ENCODE peak calls at places on chromosome 1, in five cellular contexts. W, P, M, V and K are unnamed samples. For H3K4me1, the result is how much of the 10 kb centered on the place peaks cover.

GRCh38 chr1:201139306-201139705 is 12.3 kb upstream of the ASCL5 start:
- DNase-seq in W (peak), P (no peak), M (no peak), V (no peak), K (peak)

GRCh38 chr1:201883266-201883665 is 5.4 kb upstream of the SHISA4 start:
- DNase-seq in W (no peak), P (no peak), M (no peak), V (no peak), K (no peak)

GRCh38 chr1:53377438-53377841 is 49.6 kb upstream of the LRP8 start:
- DNase-seq in W (peak), P (no peak), M (no peak), V (no peak), K (peak)

GRCh38 chr1:18400347-18401102 is 80.2 kb upstream of the KLHDC7A start:
- DNase-seq in W (no peak), P (no peak), M (no peak), V (no peak), K (no peak)

GRCh38 chr1:32068891-32069590 is 3.7 kb upstream of the TMEM39B start:
- DNase-seq in W (no peak), P (peak), M (no peak), V (no peak), K (no peak)

GRCh38 chr1:86774305-86775304 is 70.2 kb downstream of the SH3GLB1 start:
- DNase-seq in W (peak), P (peak), M (peak), V (peak), K (peak)

GRCh38 chr1:217079579-217079978 is 356.4 kb upstream of the ESRRG start:
- DNase-seq in W (no peak), P (no peak), M (no peak), V (no peak), K (no peak)

GRCh38 chr1:157968503-157968902 is 24.9 kb upstream of the KIRREL1 start:
- DNase-seq in W (no peak), P (peak), M (no peak), V (peak), K (no peak)

GRCh38 chr1:172429324-172430127 is 9.0 kb downstream of the C1orf105 start:
- DNase-seq in W (no peak), P (peak), M (peak), V (peak), K (peak)

GRCh38 chr1:9842073-9842711 is 18.4 kb upstream of the CLSTN1 start:
- DNase-seq in W (no peak), P (no peak), M (no peak), V (peak), K (no peak)

GRCh38 chr1:3717715-3718601 is 34.3 kb upstream of the CCDC27 start:
- DNase-seq in W (no peak), P (peak), M (no peak), V (peak), K (no peak)

GRCh38 chr1:232978091-232978634 is 27.8 kb downstream of the NTPCR start:
- DNase-seq in W (no peak), P (no peak), M (no peak), V (peak), K (no peak)

GRCh38 chr1:233518344-233518743 is 95.6 kb upstream of the KCNK1 start:
- DNase-seq in W (no peak), P (peak), M (peak), V (peak), K (no peak)

GRCh38 chr1:117608213-117608612 is 2.4 kb downstream of the TENT5C start:
- DNase-seq in W (no peak), P (no peak), M (no peak), V (no peak), K (no peak)

GRCh38 chr1:5597991-5598823 is 394.0 kb downstream of the NPHP4 start:
- DNase-seq in W (no peak), P (no peak), M (no peak), V (no peak), K (no peak)

GRCh38 chr1:118871510-118872240 is 116.5 kb downstream of the TBX15 start:
- DNase-seq in W (no peak), P (no peak), M (no peak), V (no peak), K (no peak)

GRCh38 chr1:65505547-65506325 is 85.3 kb downstream of the LEPR start:
- DNase-seq in W (no peak), P (no peak), M (no peak), V (no peak), K (no peak)

GRCh38 chr1:23593042-23593521 is 33.8 kb upstream of the ID3 start:
- DNase-seq in W (no peak), P (no peak), M (no peak), V (no peak), K (no peak)

GRCh38 chr1:23593556-23594148 is 34.4 kb upstream of the ID3 start:
- DNase-seq in W (no peak), P (peak), M (no peak), V (no peak), K (no peak)

GRCh38 chr1:23594927-23595353 is 35.6 kb upstream of the ID3 start:
- DNase-seq in W (no peak), P (no peak), M (no peak), V (no peak), K (no peak)

GRCh38 chr1:23592209-23592905 is 33.1 kb upstream of the ID3 start:
- DNase-seq in W (no peak), P (peak), M (no peak), V (no peak), K (no peak)

GRCh38 chr1:23594149-23594917 is 35.0 kb upstream of the ID3 start:
- DNase-seq in W (no peak), P (no peak), M (no peak), V (no peak), K (no peak)
- H3K4me1 ChIP-seq in W (under half), P (under half), M (under half), V (under half), K (under half)

DNA sequence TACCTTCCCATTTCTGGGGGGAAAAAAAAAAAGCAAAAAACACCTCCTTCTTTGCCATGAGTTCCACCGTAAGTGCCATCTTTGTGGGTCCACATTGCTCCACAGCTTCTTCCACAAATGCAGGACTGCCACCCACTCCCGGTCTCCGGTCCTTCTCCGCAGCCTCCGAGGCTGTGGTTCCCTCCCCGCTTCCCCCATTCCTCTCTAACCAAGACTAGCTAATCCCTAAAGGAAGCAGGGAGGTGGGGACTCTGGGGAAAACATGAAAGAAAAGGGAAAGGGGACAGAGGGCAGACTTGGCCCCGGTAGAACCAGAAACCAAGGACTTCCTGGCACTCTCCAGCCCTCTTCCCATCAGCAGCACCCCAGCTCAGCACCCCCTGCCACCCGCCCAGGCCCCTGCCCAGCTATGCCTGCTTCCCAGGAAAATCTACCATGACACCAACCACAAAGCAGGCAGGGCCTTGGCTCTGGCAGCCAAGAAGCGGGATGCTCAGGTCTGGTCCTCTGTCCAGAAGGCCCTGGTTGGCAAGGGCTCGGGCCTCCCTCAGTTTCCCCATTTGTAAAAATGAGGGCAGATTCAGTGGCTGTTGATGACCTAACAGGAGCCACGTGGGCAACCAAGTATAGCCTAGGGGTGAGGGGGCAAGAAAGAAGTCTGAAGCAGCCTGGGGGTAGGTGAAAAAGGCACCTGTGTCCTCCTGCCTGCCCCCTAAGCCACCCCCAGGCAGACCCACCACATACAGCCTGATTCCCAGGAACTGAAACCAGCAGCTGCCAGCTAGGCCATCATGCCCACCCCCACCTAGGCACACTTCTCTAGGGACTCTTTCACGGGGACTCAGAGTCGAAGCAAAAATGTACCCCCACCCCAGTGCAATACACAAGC is 2.5 kb downstream of the EPHA2 start:
- DNase-seq in W (no peak), P (no peak), M (no peak), V (peak), K (no peak)
- H3K4me1 ChIP-seq in W (half or more), P (under half), M (half or more), V (under half), K (half or more)

GRCh38 chr1:6870571-6870970 is 85.3 kb downstream of the CAMTA1 start:
- DNase-seq in W (no peak), P (peak), M (no peak), V (no peak), K (no peak)

GRCh38 chr1:6871300-6871972 is 86.2 kb downstream of the CAMTA1 start:
- DNase-seq in W (no peak), P (no peak), M (no peak), V (no peak), K (no peak)

GRCh38 chr1:6874298-6874697 is 89.0 kb downstream of the CAMTA1 start:
- DNase-seq in W (no peak), P (no peak), M (no peak), V (no peak), K (no peak)

GRCh38 chr1:6872573-6873261 is 87.5 kb downstream of the CAMTA1 start:
- DNase-seq in W (no peak), P (no peak), M (no peak), V (no peak), K (no peak)

GRCh38 chr1:6873298-6874015 is 88.2 kb downstream of the CAMTA1 start:
- DNase-seq in W (no peak), P (no peak), M (no peak), V (no peak), K (no peak)
- H3K4me1 ChIP-seq in W (under half), P (under half), M (under half), V (under half), K (half or more)

GRCh38 chr1:248825909-248826760 is at the start of gene SH3BP5L:
- DNase-seq in W (peak), P (peak), M (peak), V (peak), K (peak)

GRCh38 chr1:248824701-248825100 is 1.0 kb downstream of the SH3BP5L start:
- DNase-seq in W (peak), P (no peak), M (no peak), V (no peak), K (no peak)

GRCh38 chr1:248825573-248825908 is 174 bp downstream of the SH3BP5L start:
- DNase-seq in W (no peak), P (no peak), M (no peak), V (no peak), K (no peak)

GRCh38 chr1:248824301-248824700 is 1.4 kb downstream of the SH3BP5L start:
- DNase-seq in W (no peak), P (no peak), M (no peak), V (no peak), K (no peak)

DNA sequence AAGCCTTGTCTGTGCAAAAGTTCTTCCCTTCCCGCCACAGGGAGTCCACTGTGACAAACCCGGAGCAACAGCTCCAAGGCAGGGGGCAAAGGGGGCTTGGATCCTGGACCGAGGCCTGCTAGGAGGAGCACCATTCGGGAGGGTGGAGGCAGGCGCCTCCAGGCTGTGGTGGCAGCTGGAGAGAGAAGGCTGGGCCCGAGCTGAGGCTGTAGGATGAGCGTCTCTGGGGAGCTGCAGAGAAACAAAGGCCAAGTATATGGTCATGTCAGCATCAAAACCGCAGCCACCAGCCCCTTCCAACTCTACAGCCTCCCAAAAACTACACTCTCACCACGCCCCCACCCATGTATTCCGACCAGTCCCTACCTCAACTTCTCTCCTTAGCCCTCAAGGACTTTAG is 579 bp downstream of the SH3BP5L start:
- DNase-seq in W (peak), P (peak), M (no peak), V (no peak), K (no peak)
- H3K4me1 ChIP-seq in W (half or more), P (half or more), M (under half), V (under half), K (under half)

GRCh38 chr1:93346472-93346991 is 825 bp downstream of the DR1 start:
- DNase-seq in W (no peak), P (peak), M (no peak), V (peak), K (no peak)
- H3K4me1 ChIP-seq in W (under half), P (under half), M (under half), V (under half), K (under half)

GRCh38 chr1:8568837-8569236 is 248.6 kb downstream of the RERE start:
- DNase-seq in W (no peak), P (no peak), M (no peak), V (no peak), K (no peak)

GRCh38 chr1:8567146-8567545 is 249.2 kb downstream of the SLC45A1 start:
- DNase-seq in W (no peak), P (peak), M (no peak), V (no peak), K (no peak)

GRCh38 chr1:8571200-8571984 is 246.0 kb downstream of the RERE start:
- DNase-seq in W (no peak), P (peak), M (no peak), V (peak), K (peak)

GRCh38 chr1:8570435-8570834 is 247.0 kb downstream of the RERE start:
- DNase-seq in W (no peak), P (no peak), M (no peak), V (no peak), K (no peak)

DNA sequence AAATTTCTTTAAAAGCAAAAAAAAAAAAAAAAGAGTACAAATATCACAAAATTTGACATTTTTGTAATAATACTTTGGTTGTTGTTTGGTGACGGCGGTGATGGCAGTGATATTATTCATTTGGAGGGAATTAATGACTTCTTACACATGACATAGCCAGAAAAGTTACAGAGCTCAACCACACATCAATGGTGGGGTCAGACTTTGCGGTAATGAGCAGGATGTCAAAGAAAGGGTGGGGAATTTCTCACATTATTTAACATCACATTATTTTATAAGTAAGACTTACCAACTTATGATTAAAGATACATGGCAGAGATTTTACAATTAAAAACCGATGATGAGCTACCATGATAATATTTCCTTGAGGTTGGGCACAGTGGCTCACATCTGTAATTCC is 248.2 kb downstream of the RERE start:
- DNase-seq in W (no peak), P (no peak), M (no peak), V (no peak), K (no peak)
- H3K4me1 ChIP-seq in W (under half), P (under half), M (under half), V (half or more), K (under half)

GRCh38 chr1:30883389-30884172 is 25.0 kb downstream of the SDC3 start:
- DNase-seq in W (no peak), P (no peak), M (no peak), V (no peak), K (no peak)
- H3K4me1 ChIP-seq in W (under half), P (under half), M (under half), V (under half), K (under half)

DNA sequence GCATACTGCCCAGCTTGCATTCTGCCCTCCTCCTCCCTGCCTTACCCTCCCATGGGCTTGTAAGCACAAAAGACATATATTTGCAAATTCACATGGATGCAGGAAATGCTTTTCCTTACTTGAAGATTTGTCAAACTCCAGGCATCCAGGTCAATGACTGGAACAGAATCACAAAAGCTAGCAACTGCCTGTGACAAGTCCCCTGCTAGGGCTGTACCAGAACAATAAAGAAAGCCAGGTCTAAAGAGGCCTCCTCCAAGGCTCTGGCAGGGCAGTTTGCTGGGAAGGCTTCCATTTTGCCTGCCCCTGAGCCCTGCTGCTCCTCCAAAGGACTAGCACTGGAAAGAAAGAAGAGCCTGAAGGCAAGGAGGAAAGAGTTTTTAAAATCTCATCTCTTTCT is 23.1 kb downstream of the PLEKHA6 start:
- DNase-seq in W (no peak), P (no peak), M (no peak), V (no peak), K (no peak)
- H3K4me1 ChIP-seq in W (under half), P (under half), M (under half), V (under half), K (under half)